ENCODE peak calls at places on chromosomes 6 and 20, in six cellular contexts. C is A549, L is GM04504, W is NCI-H460, E is esophagus muscularis mucosa, D is T-cell. F is an unnamed sample.

GRCh38 chr6:90420495-90420894 is 123.9 kb upstream of the BACH2 start:
- DNase-seq in C (no peak), L (no peak), W (no peak), E (no peak), D (no peak), F (no peak)

GRCh38 chr20:37990571-37991151 is 42.6 kb downstream of the TTI1 start:
- DNase-seq in C (peak), L (peak), W (no peak), E (no peak), D (peak), F (no peak)

GRCh38 chr6:139327038-139327437 is 35.2 kb upstream of the TXLNB start:
- DNase-seq in C (no peak), L (no peak), W (no peak), E (no peak), D (no peak), F (no peak)

GRCh38 chr6:10576226-10576625 is 55.1 kb downstream of the GCNT2 start:
- DNase-seq in C (no peak), L (no peak), W (no peak), E (no peak), D (no peak), F (no peak)

GRCh38 chr6:71294121-71294523 is 5.5 kb downstream of the OGFRL1 start:
- DNase-seq in C (no peak), L (peak), W (no peak), E (no peak), D (no peak), F (peak)

GRCh38 chr6:29792123-29793035 is 35.2 kb upstream of the HLA-G start:
- DNase-seq in C (peak), L (no peak), W (no peak), E (no peak), D (peak), F (no peak)

GRCh38 chr20:815914-816606 is 17.5 kb upstream of the FAM110A start:
- DNase-seq in C (peak), L (peak), W (peak), E (no peak), D (peak), F (no peak)

GRCh38 chr6:40425192-40425919 is 161.8 kb downstream of the LRFN2 start:
- DNase-seq in C (no peak), L (no peak), W (no peak), E (no peak), D (no peak), F (no peak)

GRCh38 chr6:47475319-47475816 is 2.2 kb upstream of the CD2AP start:
- DNase-seq in C (no peak), L (no peak), W (no peak), E (no peak), D (no peak), F (no peak)

GRCh38 chr6:35969676-35970075 is 48.8 kb upstream of the SRPK1 start:
- DNase-seq in C (no peak), L (no peak), W (no peak), E (no peak), D (no peak), F (no peak)

GRCh38 chr6:114796576-114796975 is 453.8 kb upstream of the HS3ST5 start:
- DNase-seq in C (no peak), L (no peak), W (no peak), E (no peak), D (no peak), F (no peak)

GRCh38 chr6:3281669-3282460 is 23.1 kb downstream of the PSMG4 start:
- DNase-seq in C (peak), L (peak), W (no peak), E (no peak), D (no peak), F (peak)

GRCh38 chr6:34806738-34807453 is 15.0 kb downstream of the BLTP3A start:
- DNase-seq in C (no peak), L (peak), W (no peak), E (no peak), D (no peak), F (no peak)

GRCh38 chr20:10313701-10314100 is 95.1 kb downstream of the SNAP25 start:
- DNase-seq in C (no peak), L (no peak), W (no peak), E (no peak), D (no peak), F (no peak)

GRCh38 chr20:40323411-40323810 is 365.6 kb downstream of the MAFB start:
- DNase-seq in C (no peak), L (no peak), W (no peak), E (peak), D (no peak), F (no peak)

GRCh38 chr20:64081620-64081964 is 1.7 kb downstream of the OPRL1 start:
- DNase-seq in C (no peak), L (no peak), W (no peak), E (no peak), D (no peak), F (no peak)

GRCh38 chr6:159252955-159253508 is 83.8 kb downstream of the FNDC1 start:
- DNase-seq in C (peak), L (peak), W (peak), E (peak), D (no peak), F (no peak)